ENCODE peak calls at places on chromosomes 7 and 10, in ten cellular contexts. D is IMR-90; F is iPS DF 6.9; T is CD8-positive, alpha-beta T cell; L is Peyer's patch; W is aorta; X is endodermal cell; N is neural progenitor cell; Y is A549; R is transverse colon. O is an unnamed sample. For H3K4me1 and H3K9me3, the result is how much of the 10 kb centered on the place peaks cover.

GRCh38 chr7:87709258-87709657 is 81.1 kb downstream of the RUNDC3B start:
- DNase-seq in X (no peak), L (no peak), T (no peak), N (peak), R (no peak), W (no peak), F (peak), D (no peak), Y (no peak), O (no peak)

GRCh38 chr10:64867501-64867962 is 1346.3 kb downstream of the REEP3 start:
- DNase-seq in L (no peak), W (no peak), F (no peak), D (no peak), R (no peak), T (no peak), N (no peak), X (no peak), Y (no peak), O (no peak)

GRCh38 chr10:63697956-63698814 is 177.0 kb downstream of the REEP3 start:
- DNase-seq in W (no peak), R (no peak), X (no peak), L (no peak), T (no peak), N (no peak), F (no peak), Y (no peak), D (no peak), O (no peak)

GRCh38 chr10:84499846-84500245 is 171.5 kb downstream of the CCSER2 start:
- DNase-seq in Y (no peak), R (no peak), L (no peak), F (no peak), D (peak), W (no peak), N (peak), X (peak), T (no peak), O (no peak)

GRCh38 chr10:31071232-31071999 is 39.8 kb upstream of the ZNF438 start:
- DNase-seq in D (peak), L (no peak), T (no peak), W (no peak), X (no peak), N (no peak), R (no peak), Y (no peak), F (no peak), O (no peak)

GRCh38 chr10:74500806-74501205 is 325.6 kb upstream of the KAT6B start:
- DNase-seq in N (no peak), F (no peak), X (no peak), Y (no peak), T (no peak), L (no peak), D (peak), R (no peak), W (no peak), O (no peak)

GRCh38 chr7:156607332-156608175 is 33.0 kb upstream of the RNF32 start:
- DNase-seq in X (no peak), N (no peak), L (no peak), T (no peak), W (no peak), R (no peak), Y (no peak), D (peak), F (no peak), O (peak)

GRCh38 chr10:91887075-91887899 is 22.0 kb downstream of the FGFBP3 start:
- DNase-seq in Y (peak), T (peak), F (peak), W (peak), L (peak), R (peak), D (no peak), X (peak), N (peak), O (peak)

DNA sequence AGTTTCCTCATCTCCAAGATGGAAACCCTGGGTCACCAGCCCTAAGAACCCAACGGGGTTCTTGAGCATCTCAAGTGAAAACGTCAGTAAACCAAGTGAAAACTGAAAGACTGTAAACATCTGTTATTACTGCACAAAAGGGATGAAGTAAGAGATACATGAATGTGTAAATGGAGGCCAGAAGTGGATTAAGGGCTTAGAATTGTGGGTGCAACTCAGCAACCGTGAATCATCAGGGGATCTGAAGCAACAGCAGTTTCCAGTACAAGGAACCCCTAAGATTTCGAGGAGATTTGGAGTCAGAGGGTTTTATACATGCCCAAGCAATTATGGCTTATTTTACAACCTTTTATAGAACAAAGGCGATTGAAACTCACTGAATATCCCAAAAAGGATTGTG is 95.7 kb upstream of the SVIL start:
- DNase-seq in W (no peak), N (no peak), Y (no peak), R (no peak), T (no peak), D (no peak), X (no peak), L (no peak), F (no peak), O (no peak)
- H3K4me1 ChIP-seq in W (under half), N (half or more), Y (under half), R (under half), T (under half), D (under half), X (under half), L (under half), F (under half), O (under half)

GRCh38 chr7:104895851-104896236 is 118.2 kb upstream of the KMT2E start:
- DNase-seq in D (no peak), Y (no peak), W (no peak), R (no peak), F (no peak), N (no peak), T (no peak), X (no peak), L (no peak), O (no peak)

GRCh38 chr7:104894313-104894712 is 119.7 kb upstream of the KMT2E start:
- DNase-seq in R (no peak), X (no peak), D (no peak), L (no peak), Y (no peak), W (no peak), F (no peak), T (no peak), N (no peak), O (no peak)

GRCh38 chr7:104898434-104898833 is 115.6 kb upstream of the KMT2E start:
- DNase-seq in D (no peak), R (no peak), L (no peak), N (no peak), T (no peak), W (no peak), Y (no peak), X (no peak), F (no peak), O (no peak)

GRCh38 chr7:104891949-104892348 is 122.1 kb upstream of the KMT2E start:
- DNase-seq in F (no peak), D (no peak), N (no peak), T (no peak), L (no peak), W (no peak), R (no peak), X (no peak), Y (no peak), O (no peak)

GRCh38 chr7:104894998-104895850 is 118.8 kb upstream of the KMT2E start:
- DNase-seq in Y (no peak), N (no peak), T (no peak), R (no peak), F (no peak), L (no peak), X (no peak), W (no peak), D (no peak), O (no peak)
- H3K4me3 ChIP-seq in Y (no peak), N (no peak), T (no peak), R (no peak), F (no peak), L (no peak), X (no peak), W (no peak), D (no peak), O (no peak)

DNA sequence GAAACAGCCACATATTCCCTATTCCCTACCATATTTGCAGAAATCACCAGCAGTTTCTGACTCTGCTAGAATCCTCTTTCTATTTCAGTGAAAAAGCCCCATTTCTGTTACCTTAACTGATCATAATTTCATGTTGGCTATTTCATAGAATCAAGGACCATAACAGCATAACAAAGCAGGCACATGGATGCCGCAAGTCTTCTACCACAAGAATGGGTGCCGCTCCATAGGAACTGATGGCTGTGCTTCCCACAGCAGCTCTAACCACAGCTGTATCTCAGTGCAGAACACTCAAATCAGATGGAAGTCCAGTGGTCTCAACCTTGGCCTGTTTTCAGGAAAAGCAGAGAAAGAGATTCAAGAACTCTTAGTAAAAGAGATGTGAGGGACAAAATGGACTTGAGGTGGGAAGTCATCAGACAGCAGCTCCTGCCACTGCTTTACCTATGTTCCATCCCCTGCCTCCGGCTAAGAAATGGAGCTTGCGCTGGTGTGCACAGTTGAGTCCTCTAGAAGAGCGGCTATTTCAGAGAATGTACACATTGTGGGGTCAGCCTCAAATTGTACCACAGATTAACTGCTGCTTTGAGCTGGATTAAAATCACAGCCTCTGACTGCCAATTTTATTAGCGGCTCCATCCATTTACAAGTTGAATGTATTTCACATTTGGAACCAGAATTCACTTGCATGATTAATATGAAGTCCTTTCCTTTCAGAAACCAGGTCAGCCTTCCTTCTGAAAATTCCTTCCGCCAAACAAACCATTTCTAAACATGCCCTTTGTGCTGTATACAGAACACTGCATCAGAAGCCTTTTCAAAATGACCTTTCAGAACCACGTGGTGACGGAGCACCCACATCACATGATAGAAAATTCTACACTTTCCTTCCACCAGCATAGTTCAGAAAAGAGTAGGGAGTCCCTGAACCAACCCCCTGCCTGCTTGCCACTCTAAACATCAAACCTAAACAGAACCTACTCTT is 7.7 kb downstream of the PTPRN2 start:
- DNase-seq in L (no peak), X (no peak), Y (no peak), N (no peak), W (no peak), F (no peak), R (no peak), T (no peak), D (no peak), O (no peak)
- H3K9me3 ChIP-seq in L (under half), X (half or more), Y (under half), N (under half), W (under half), F (under half), R (under half), T (under half), D (under half), O (under half)

GRCh38 chr10:22821501-22821900 is 106.4 kb upstream of the ARMC3 start:
- DNase-seq in N (no peak), D (peak), Y (no peak), T (no peak), R (no peak), F (no peak), L (no peak), X (no peak), W (no peak), O (no peak)
- H3K4me1 ChIP-seq in N (under half), D (under half), Y (under half), T (under half), R (under half), F (under half), L (under half), X (under half), W (under half), O (under half)

DNA sequence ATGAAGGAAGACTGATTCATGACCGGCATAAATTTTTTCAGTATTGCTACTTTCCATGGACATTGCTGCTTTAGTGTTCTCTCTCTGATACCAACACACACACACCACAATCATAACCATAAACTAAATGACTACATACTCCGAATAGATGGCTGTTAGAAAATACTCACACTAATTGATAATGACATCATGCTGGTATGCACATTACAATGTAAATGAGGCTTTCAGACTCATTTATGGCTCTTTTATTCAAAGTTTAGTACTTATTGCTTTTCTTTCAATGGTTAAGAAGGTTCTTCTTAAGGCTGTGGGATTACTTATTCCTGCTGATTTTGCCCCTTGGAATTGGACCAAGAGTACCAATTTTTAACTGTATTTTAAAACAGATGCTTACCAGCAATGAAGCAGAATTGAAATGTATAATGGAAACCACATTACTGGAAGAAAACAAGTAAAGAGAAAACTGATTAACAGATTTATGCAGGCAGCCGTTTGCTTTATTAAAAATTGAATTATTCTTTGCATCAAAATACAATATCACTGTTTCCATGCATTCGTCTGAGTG is 20.6 kb upstream of the CABCOCO1 start:
- DNase-seq in X (no peak), T (no peak), L (no peak), F (no peak), Y (no peak), R (no peak), W (no peak), N (no peak), D (no peak), O (no peak)
- H3K4me3 ChIP-seq in X (no peak), T (no peak), L (no peak), F (no peak), Y (no peak), R (no peak), W (no peak), N (no peak), D (no peak), O (no peak)

GRCh38 chr7:138524259-138524658 is 64.2 kb downstream of the TRIM24 start:
- DNase-seq in N (no peak), Y (no peak), T (no peak), L (no peak), R (no peak), F (no peak), W (no peak), D (no peak), X (no peak), O (no peak)

GRCh38 chr7:138527746-138528223 is 67.7 kb downstream of the TRIM24 start:
- DNase-seq in W (no peak), R (no peak), F (peak), D (no peak), T (no peak), X (peak), L (no peak), Y (no peak), N (peak), O (no peak)

GRCh38 chr7:138520742-138521141 is 60.7 kb downstream of the TRIM24 start:
- DNase-seq in L (no peak), X (no peak), T (no peak), R (no peak), N (no peak), D (no peak), Y (no peak), F (no peak), W (no peak), O (no peak)

GRCh38 chr7:138521837-138522461 is 61.9 kb downstream of the TRIM24 start:
- DNase-seq in F (no peak), T (no peak), Y (no peak), W (no peak), X (no peak), N (no peak), R (no peak), L (no peak), D (no peak), O (no peak)

GRCh38 chr7:138525757-138526156 is 65.7 kb downstream of the TRIM24 start:
- DNase-seq in R (no peak), Y (no peak), D (no peak), N (no peak), F (no peak), X (no peak), L (no peak), T (no peak), W (no peak), O (no peak)
- H3K9me3 ChIP-seq in R (under half), Y (under half), D (under half), N (under half), F (under half), X (half or more), L (under half), T (under half), W (under half), O (under half)

DNA sequence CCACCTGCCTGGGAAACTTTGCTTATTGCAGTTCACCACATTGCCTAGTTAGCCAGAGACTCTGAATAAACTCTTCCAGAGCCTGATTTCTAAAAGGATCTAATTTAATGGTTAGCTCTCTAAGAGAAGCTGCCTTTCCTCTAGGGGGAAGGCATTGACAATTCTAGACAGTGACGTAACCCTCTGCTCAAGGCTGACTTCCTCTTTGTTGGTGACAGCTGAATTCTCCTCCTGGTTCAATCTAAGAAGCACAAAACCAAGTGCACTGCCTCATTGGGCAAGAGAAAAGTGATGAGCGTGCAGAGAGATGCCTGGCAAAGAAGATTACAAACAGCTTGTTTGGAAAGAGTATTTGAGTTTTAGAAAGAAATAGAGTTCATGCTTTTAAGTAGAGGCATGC is 102.7 kb downstream of the MACC1 start:
- DNase-seq in N (peak), T (no peak), D (no peak), W (peak), L (no peak), Y (no peak), X (no peak), F (no peak), R (peak), O (no peak)
- H3K4me1 ChIP-seq in N (under half), T (under half), D (under half), W (under half), L (under half), Y (under half), X (under half), F (under half), R (under half), O (under half)

O was measured in right cardiac atrium.